ENCODE peak calls at places on chromosomes 6 and 20, in five cellular contexts. K is thoracic aorta; E is stimulated activated CD4-positive, alpha-beta T cell treated with anti-CD3 and anti-CD28 coated beads, Interleukin-2, amount 100 ng/mL, for 24 hours; I is progenitor cell of endocrine pancreas; Y is sigmoid colon. U is an unnamed sample.

GRCh38 chr6:116118608-116119007 is 7.3 kb downstream of the COL10A1 start:
- DNase-seq in K (no peak), E (no peak), I (no peak), Y (no peak), U (no peak)

GRCh38 chr20:1813101-1813529 is 82.1 kb upstream of the SIRPA start:
- DNase-seq in K (peak), E (no peak), I (no peak), Y (peak), U (no peak)

GRCh38 chr6:100172322-100172713 is 178.3 kb upstream of the MCHR2 start:
- DNase-seq in K (no peak), E (no peak), I (no peak), Y (no peak), U (no peak)

GRCh38 chr6:16335176-16335575 is 96.8 kb downstream of the GMPR start:
- DNase-seq in K (no peak), E (no peak), I (no peak), Y (no peak), U (no peak)

GRCh38 chr6:3273707-3274521 is 15.2 kb downstream of the PSMG4 start:
- DNase-seq in K (no peak), E (no peak), I (no peak), Y (no peak), U (no peak)

GRCh38 chr6:91278416-91278815 is 691.5 kb upstream of the MAP3K7 start:
- DNase-seq in K (no peak), E (no peak), I (no peak), Y (no peak), U (no peak)

GRCh38 chr20:53032021-53033001 is 60.2 kb downstream of the TSHZ2 start:
- DNase-seq in K (no peak), E (no peak), I (no peak), Y (peak), U (no peak)

GRCh38 chr20:2867081-2867860 is 6.0 kb upstream of the PTPRA start:
- DNase-seq in K (no peak), E (no peak), I (no peak), Y (no peak), U (peak)

GRCh38 chr6:101722991-101723579 is 329.6 kb downstream of the GRIK2 start:
- DNase-seq in K (no peak), E (no peak), I (no peak), Y (no peak), U (no peak)

GRCh38 chr6:25659633-25660368 is 7.8 kb downstream of the SCGN start:
- DNase-seq in K (no peak), E (no peak), I (no peak), Y (no peak), U (no peak)

GRCh38 chr6:33752139-33753015 is 5.7 kb upstream of the IP6K3 start:
- DNase-seq in K (no peak), E (no peak), I (no peak), Y (no peak), U (no peak)

GRCh38 chr20:36284751-36285150 is 21.4 kb upstream of the DLGAP4 start:
- DNase-seq in K (no peak), E (no peak), I (no peak), Y (peak), U (no peak)

GRCh38 chr6:147910254-147910653 is 401.8 kb downstream of the SAMD5 start:
- DNase-seq in K (no peak), E (no peak), I (no peak), Y (no peak), U (no peak)

GRCh38 chr6:26571592-26572296 is 25.0 kb upstream of the ABT1 start:
- DNase-seq in K (no peak), E (peak), I (no peak), Y (no peak), U (peak)

GRCh38 chr20:3406481-3407425 is 716 bp downstream of the DNAAF9 start:
- DNase-seq in K (no peak), E (peak), I (no peak), Y (peak), U (no peak)

GRCh38 chr6:123028263-123028662 is 32.2 kb downstream of the CLVS2 start:
- DNase-seq in K (no peak), E (no peak), I (no peak), Y (no peak), U (no peak)

GRCh38 chr6:15498640-15499039 is 164.2 kb downstream of the DTNBP1 start:
- DNase-seq in K (no peak), E (no peak), I (no peak), Y (no peak), U (peak)

U was measured in erythroblast.